ENCODE peak calls at places on chromosome 6, in eight cellular contexts. P, L, G, R, W, Y, A and F are unnamed samples.

GRCh38 chr6:157762636-157763035 is 60.4 kb upstream of the SNX9 start:
- DNase-seq in R (no peak), Y (no peak), A (no peak), L (no peak), P (no peak), W (no peak), G (no peak), F (no peak)

GRCh38 chr6:6610031-6610591 is 21.6 kb downstream of the LY86 start:
- DNase-seq in L (no peak), G (no peak), W (no peak), A (no peak), R (peak), P (no peak), Y (no peak), F (no peak)

GRCh38 chr6:32244270-32244669 is 20.4 kb upstream of the NOTCH4 start:
- DNase-seq in P (no peak), R (no peak), W (no peak), G (no peak), A (no peak), L (no peak), Y (no peak), F (no peak)

GRCh38 chr6:35776364-35777215 is at the start of gene CLPSL2:
- DNase-seq in A (no peak), Y (no peak), W (no peak), L (no peak), P (peak), G (peak), R (peak), F (no peak)

GRCh38 chr6:73521351-73522254 is 771 bp upstream of the EEF1A1 start:
- DNase-seq in R (peak), L (peak), Y (no peak), G (peak), P (peak), A (no peak), W (peak), F (peak)

GRCh38 chr6:33840064-33840926 is 36.5 kb upstream of the MLN start:
- DNase-seq in Y (no peak), A (no peak), P (no peak), R (peak), W (no peak), L (peak), G (no peak), F (peak)

GRCh38 chr6:8389034-8389818 is 46.1 kb downstream of the SLC35B3 start:
- DNase-seq in A (no peak), W (no peak), R (no peak), P (no peak), G (no peak), Y (no peak), L (no peak), F (no peak)

GRCh38 chr6:18211338-18211737 is 53.0 kb downstream of the DEK start:
- DNase-seq in R (no peak), P (no peak), W (no peak), L (no peak), Y (no peak), G (no peak), A (no peak), F (no peak)

GRCh38 chr6:135901776-135902524 is 50.4 kb downstream of the PDE7B start:
- DNase-seq in R (no peak), G (no peak), Y (no peak), L (peak), W (no peak), P (no peak), A (no peak), F (no peak)

GRCh38 chr6:1670711-1671462 is 61.2 kb downstream of the FOXC1 start:
- DNase-seq in P (no peak), Y (no peak), W (no peak), L (peak), A (no peak), G (no peak), R (no peak), F (no peak)

GRCh38 chr6:138371720-138372119 is 6.0 kb upstream of the SMIM28 start:
- DNase-seq in G (no peak), A (no peak), Y (no peak), W (no peak), R (no peak), P (no peak), L (peak), F (no peak)

GRCh38 chr6:125913864-125914351 is 42.7 kb upstream of the HINT3 start:
- DNase-seq in A (no peak), W (no peak), R (no peak), Y (no peak), P (no peak), L (peak), G (no peak), F (no peak)

GRCh38 chr6:166197361-166197760 is 29.7 kb upstream of the TBXT start:
- DNase-seq in G (no peak), A (no peak), Y (no peak), W (no peak), P (no peak), L (no peak), R (no peak), F (peak)

GRCh38 chr6:132270745-132271414 is 130.4 kb downstream of the MOXD1 start:
- DNase-seq in R (no peak), L (peak), P (no peak), A (no peak), G (no peak), W (no peak), Y (no peak), F (no peak)